ENCODE peak calls at places on chromosome 9, in eight cellular contexts. T is 8988T, G is NCI-H1930, S is B cell, Z is kidney tubule cell, K is NCI-H460, W is kidney epithelial cell, P is NCI-H2029. E is an unnamed sample.

GRCh38 chr9:130861372-130862180 is 26.5 kb downstream of the ABL1 start:
- DNase-seq in T (no peak), G (no peak), S (no peak), Z (no peak), K (no peak), W (no peak), P (no peak), E (no peak)

GRCh38 chr9:20084125-20084524 is 295.3 kb upstream of the SLC24A2 start:
- DNase-seq in T (no peak), G (no peak), S (no peak), Z (no peak), K (no peak), W (no peak), P (no peak), E (no peak)

GRCh38 chr9:87950765-87951488 is 23.4 kb downstream of the CDK20 start:
- DNase-seq in T (peak), G (no peak), S (peak), Z (peak), K (peak), W (no peak), P (peak), E (no peak)

GRCh38 chr9:123514766-123515165 is 158.8 kb downstream of the CRB2 start:
- DNase-seq in T (no peak), G (no peak), S (no peak), Z (no peak), K (no peak), W (no peak), P (no peak), E (no peak)

GRCh38 chr9:7910426-7911015 is 110.9 kb upstream of the DMAC1 start:
- DNase-seq in T (no peak), G (no peak), S (no peak), Z (peak), K (no peak), W (no peak), P (no peak), E (no peak)

GRCh38 chr9:133950916-133951231 is 41.2 kb downstream of the VAV2 start:
- DNase-seq in T (no peak), G (no peak), S (no peak), Z (no peak), K (no peak), W (no peak), P (no peak), E (no peak)

GRCh38 chr9:101443358-101443757 is 7.8 kb upstream of the ALDOB start:
- DNase-seq in T (no peak), G (no peak), S (no peak), Z (no peak), K (no peak), W (no peak), P (no peak), E (peak)

GRCh38 chr9:122213589-122214413 is 15.0 kb downstream of the LHX6 start:
- DNase-seq in T (no peak), G (peak), S (peak), Z (peak), K (peak), W (no peak), P (peak), E (peak)

GRCh38 chr9:130845901-130846381 is 10.9 kb downstream of the ABL1 start:
- DNase-seq in T (no peak), G (no peak), S (no peak), Z (peak), K (peak), W (no peak), P (no peak), E (peak)

GRCh38 chr9:29241320-29241719 is 1668.0 kb upstream of the C9orf72 start:
- DNase-seq in T (no peak), G (no peak), S (no peak), Z (peak), K (no peak), W (no peak), P (no peak), E (no peak)

GRCh38 chr9:127923771-127924170 is 6.8 kb downstream of the PIP5KL1 start:
- DNase-seq in T (peak), G (no peak), S (no peak), Z (peak), K (no peak), W (no peak), P (no peak), E (no peak)

GRCh38 chr9:111298831-111299603 is 31.0 kb downstream of the OR2K2 start:
- DNase-seq in T (no peak), G (peak), S (peak), Z (peak), K (peak), W (peak), P (peak), E (peak)

GRCh38 chr9:89759563-89759962 is 154.8 kb downstream of the GADD45G start:
- DNase-seq in T (no peak), G (peak), S (no peak), Z (no peak), K (no peak), W (no peak), P (peak), E (no peak)

GRCh38 chr9:6676254-6676928 is 30.9 kb upstream of the GLDC start:
- DNase-seq in T (no peak), G (no peak), S (no peak), Z (peak), K (no peak), W (no peak), P (no peak), E (no peak)

GRCh38 chr9:127397722-127398647 is 1.0 kb downstream of the SLC2A8 start:
- DNase-seq in T (peak), G (peak), S (peak), Z (peak), K (no peak), W (no peak), P (no peak), E (peak)

GRCh38 chr9:134494273-134494815 is 147.3 kb upstream of the COL5A1 start:
- DNase-seq in T (no peak), G (no peak), S (no peak), Z (no peak), K (no peak), W (no peak), P (no peak), E (no peak)

GRCh38 chr9:16138961-16139441 is 586.2 kb downstream of the CCDC171 start:
- DNase-seq in T (no peak), G (no peak), S (no peak), Z (no peak), K (no peak), W (no peak), P (no peak), E (no peak)

GRCh38 chr9:100213730-100214477 is 114.9 kb downstream of the INVS start:
- DNase-seq in T (no peak), G (no peak), S (no peak), Z (peak), K (no peak), W (peak), P (no peak), E (no peak)

GRCh38 chr9:15889555-15889954 is 336.7 kb downstream of the CCDC171 start:
- DNase-seq in T (no peak), G (no peak), S (no peak), Z (no peak), K (no peak), W (no peak), P (no peak), E (no peak)

GRCh38 chr9:136178773-136179075 is 26.2 kb downstream of the LHX3 start:
- DNase-seq in T (peak), G (no peak), S (no peak), Z (no peak), K (no peak), W (no peak), P (no peak), E (no peak)

GRCh38 chr9:18390393-18390792 is 83.6 kb upstream of the ADAMTSL1 start:
- DNase-seq in T (no peak), G (no peak), S (no peak), Z (no peak), K (no peak), W (no peak), P (no peak), E (no peak)

GRCh38 chr9:133153227-133154096 is 10.3 kb downstream of the GBGT1 start:
- DNase-seq in T (peak), G (no peak), S (no peak), Z (no peak), K (no peak), W (no peak), P (no peak), E (peak)

GRCh38 chr9:91131433-91131839 is 230.3 kb downstream of the AUH start:
- DNase-seq in T (no peak), G (no peak), S (no peak), Z (peak), K (peak), W (no peak), P (no peak), E (peak)

GRCh38 chr9:116697341-116697740 is 10.2 kb downstream of the TRIM32 start:
- DNase-seq in T (no peak), G (no peak), S (no peak), Z (peak), K (no peak), W (no peak), P (no peak), E (no peak)

GRCh38 chr9:110031511-110032173 is 176.3 kb downstream of the C9orf152 start:
- DNase-seq in T (no peak), G (no peak), S (no peak), Z (peak), K (no peak), W (peak), P (no peak), E (no peak)

GRCh38 chr9:69122086-69122390 is 52.0 kb upstream of the TJP2 start:
- DNase-seq in T (peak), G (no peak), S (peak), Z (peak), K (peak), W (no peak), P (peak), E (peak)

E was measured in sigmoid colon.